ENCODE peak calls at places on chromosomes 7 and 10, in eight cellular contexts. One of them, this sample, is unnamed.

GRCh38 chr10:87505366-87506113 is 847 bp downstream of the MINPP1 start:
- DNase-seq in heart right ventricle: peak; percentile 34
- DNase-seq in cardiac fibroblast: peak; percentile 56
- DNase-seq in fibroblast of pulmonary artery: peak; percentile 60
- DNase-seq in mammary epithelial cell: peak; percentile 59
- DNase-seq in adrenal gland: peak; percentile 75
- DNase-seq in ascending aorta: no peak
- DNase-seq in cardiac muscle cell: peak; percentile 61
- DNase-seq in this sample: no peak

GRCh38 chr7:90923576-90923975 is 327.5 kb downstream of the CDK14 start:
- DNase-seq in ascending aorta: no peak
- DNase-seq in cardiac fibroblast: no peak
- DNase-seq in adrenal gland: no peak
- DNase-seq in fibroblast of pulmonary artery: no peak
- DNase-seq in mammary epithelial cell: no peak
- DNase-seq in cardiac muscle cell: no peak
- DNase-seq in heart right ventricle: no peak
- DNase-seq in this sample: no peak

GRCh38 chr7:7221602-7222038 is 39.3 kb downstream of the C1GALT1 start:
- DNase-seq in heart right ventricle: no peak
- DNase-seq in cardiac muscle cell: peak; percentile 83
- DNase-seq in ascending aorta: no peak
- DNase-seq in adrenal gland: no peak
- DNase-seq in mammary epithelial cell: peak; percentile 92
- DNase-seq in cardiac fibroblast: peak; percentile 68
- DNase-seq in fibroblast of pulmonary artery: peak; percentile 80
- DNase-seq in this sample: peak; percentile 49

GRCh38 chr7:25777969-25778767 is 373.8 kb upstream of the NFE2L3 start:
- DNase-seq in cardiac fibroblast: no peak
- DNase-seq in fibroblast of pulmonary artery: no peak
- DNase-seq in ascending aorta: no peak
- DNase-seq in cardiac muscle cell: no peak
- DNase-seq in mammary epithelial cell: no peak
- DNase-seq in heart right ventricle: no peak
- DNase-seq in adrenal gland: no peak
- DNase-seq in this sample: no peak

GRCh38 chr10:125700355-125700911 is 17.5 kb upstream of the TEX36 start:
- DNase-seq in mammary epithelial cell: no peak
- DNase-seq in cardiac fibroblast: peak; percentile 49
- DNase-seq in adrenal gland: no peak
- DNase-seq in cardiac muscle cell: peak; percentile 44
- DNase-seq in ascending aorta: no peak
- DNase-seq in heart right ventricle: no peak
- DNase-seq in fibroblast of pulmonary artery: peak; percentile 42
- DNase-seq in this sample: no peak

GRCh38 chr10:36621346-36621745 is 504.1 kb upstream of the ANKRD30A start:
- DNase-seq in cardiac fibroblast: peak; percentile 44
- DNase-seq in ascending aorta: no peak
- DNase-seq in fibroblast of pulmonary artery: peak; percentile 17
- DNase-seq in cardiac muscle cell: no peak
- DNase-seq in mammary epithelial cell: no peak
- DNase-seq in adrenal gland: no peak
- DNase-seq in heart right ventricle: no peak
- DNase-seq in this sample: no peak

GRCh38 chr7:54115028-54115763 is 427.0 kb upstream of the VSTM2A start:
- DNase-seq in cardiac fibroblast: no peak
- DNase-seq in ascending aorta: no peak
- DNase-seq in adrenal gland: no peak
- DNase-seq in cardiac muscle cell: no peak
- DNase-seq in heart right ventricle: no peak
- DNase-seq in fibroblast of pulmonary artery: no peak
- DNase-seq in mammary epithelial cell: no peak
- DNase-seq in this sample: no peak

GRCh38 chr7:36984710-36985308 is 260.5 kb upstream of the AOAH start:
- DNase-seq in fibroblast of pulmonary artery: no peak
- DNase-seq in heart right ventricle: no peak
- DNase-seq in cardiac muscle cell: no peak
- DNase-seq in ascending aorta: no peak
- DNase-seq in adrenal gland: no peak
- DNase-seq in cardiac fibroblast: no peak
- DNase-seq in mammary epithelial cell: no peak
- DNase-seq in this sample: no peak

GRCh38 chr7:36633377-36633776 is 90.9 kb downstream of the AOAH start:
- DNase-seq in adrenal gland: no peak
- DNase-seq in ascending aorta: no peak
- DNase-seq in cardiac fibroblast: no peak
- DNase-seq in heart right ventricle: no peak
- DNase-seq in fibroblast of pulmonary artery: no peak
- DNase-seq in mammary epithelial cell: no peak
- DNase-seq in cardiac muscle cell: no peak
- DNase-seq in this sample: no peak

GRCh38 chr10:83310688-83311087 is 828.6 kb upstream of the GHITM start:
- DNase-seq in cardiac fibroblast: no peak
- DNase-seq in heart right ventricle: no peak
- DNase-seq in fibroblast of pulmonary artery: no peak
- DNase-seq in adrenal gland: no peak
- DNase-seq in cardiac muscle cell: no peak
- DNase-seq in ascending aorta: no peak
- DNase-seq in mammary epithelial cell: no peak
- DNase-seq in this sample: no peak

GRCh38 chr7:27165655-27166474 is 528 bp upstream of the HOXA9 start:
- DNase-seq in cardiac fibroblast: no peak
- DNase-seq in cardiac muscle cell: no peak
- DNase-seq in fibroblast of pulmonary artery: no peak
- DNase-seq in ascending aorta: no peak
- DNase-seq in mammary epithelial cell: no peak
- DNase-seq in heart right ventricle: no peak
- DNase-seq in adrenal gland: no peak
- DNase-seq in this sample: peak; percentile 98

GRCh38 chr7:134892963-134893362 is 93.3 kb upstream of the AGBL3 start:
- DNase-seq in cardiac fibroblast: no peak
- DNase-seq in heart right ventricle: no peak
- DNase-seq in mammary epithelial cell: no peak
- DNase-seq in cardiac muscle cell: no peak
- DNase-seq in adrenal gland: no peak
- DNase-seq in ascending aorta: no peak
- DNase-seq in fibroblast of pulmonary artery: no peak
- DNase-seq in this sample: no peak

GRCh38 chr10:78150756-78151155 is 117.1 kb downstream of the RPS24 start:
- DNase-seq in cardiac fibroblast: no peak
- DNase-seq in mammary epithelial cell: no peak
- DNase-seq in adrenal gland: no peak
- DNase-seq in cardiac muscle cell: no peak
- DNase-seq in ascending aorta: no peak
- DNase-seq in heart right ventricle: no peak
- DNase-seq in fibroblast of pulmonary artery: no peak
- DNase-seq in this sample: no peak

GRCh38 chr7:106774768-106775551 is 90.1 kb upstream of the PIK3CG start:
- DNase-seq in cardiac fibroblast: peak; percentile 77
- DNase-seq in fibroblast of pulmonary artery: peak; percentile 61
- DNase-seq in cardiac muscle cell: peak; percentile 86
- DNase-seq in adrenal gland: no peak
- DNase-seq in ascending aorta: no peak
- DNase-seq in heart right ventricle: no peak
- DNase-seq in mammary epithelial cell: no peak
- DNase-seq in this sample: no peak

GRCh38 chr10:127832456-127832855 is 60.3 kb downstream of the CLRN3 start:
- DNase-seq in cardiac muscle cell: peak; percentile 21
- DNase-seq in heart right ventricle: no peak
- DNase-seq in fibroblast of pulmonary artery: peak; percentile 6
- DNase-seq in cardiac fibroblast: no peak
- DNase-seq in mammary epithelial cell: peak; percentile 7
- DNase-seq in adrenal gland: no peak
- DNase-seq in ascending aorta: no peak
- DNase-seq in this sample: no peak

GRCh38 chr7:129835436-129836020 is 117.2 kb downstream of the UBE2H start:
- DNase-seq in adrenal gland: no peak
- DNase-seq in heart right ventricle: no peak
- DNase-seq in cardiac muscle cell: no peak
- DNase-seq in fibroblast of pulmonary artery: no peak
- DNase-seq in cardiac fibroblast: no peak
- DNase-seq in ascending aorta: no peak
- DNase-seq in mammary epithelial cell: no peak
- DNase-seq in this sample: no peak

GRCh38 chr10:133277993-133278576 is 1.4 kb upstream of the ADAM8 start:
- DNase-seq in ascending aorta: no peak
- DNase-seq in mammary epithelial cell: no peak
- DNase-seq in adrenal gland: peak; percentile 78
- DNase-seq in cardiac muscle cell: no peak
- DNase-seq in cardiac fibroblast: no peak
- DNase-seq in heart right ventricle: no peak
- DNase-seq in fibroblast of pulmonary artery: no peak
- DNase-seq in this sample: no peak

GRCh38 chr7:141024668-141025067 is 9.9 kb upstream of the MRPS33 start:
- DNase-seq in mammary epithelial cell: no peak
- DNase-seq in cardiac fibroblast: no peak
- DNase-seq in fibroblast of pulmonary artery: no peak
- DNase-seq in ascending aorta: no peak
- DNase-seq in cardiac muscle cell: no peak
- DNase-seq in adrenal gland: no peak
- DNase-seq in heart right ventricle: no peak
- DNase-seq in this sample: no peak

GRCh38 chr7:13139436-13139835 is 452.0 kb downstream of the ARL4A start:
- DNase-seq in heart right ventricle: no peak
- DNase-seq in ascending aorta: no peak
- DNase-seq in fibroblast of pulmonary artery: no peak
- DNase-seq in adrenal gland: no peak
- DNase-seq in cardiac muscle cell: no peak
- DNase-seq in mammary epithelial cell: no peak
- DNase-seq in cardiac fibroblast: no peak
- DNase-seq in this sample: no peak

GRCh38 chr7:68888971-68889385 is 709.3 kb upstream of the AUTS2 start:
- DNase-seq in heart right ventricle: no peak
- DNase-seq in fibroblast of pulmonary artery: peak; percentile 3
- DNase-seq in adrenal gland: peak; percentile 62
- DNase-seq in ascending aorta: no peak
- DNase-seq in cardiac fibroblast: no peak
- DNase-seq in mammary epithelial cell: no peak
- DNase-seq in cardiac muscle cell: peak; percentile 40
- DNase-seq in this sample: no peak

DNA sequence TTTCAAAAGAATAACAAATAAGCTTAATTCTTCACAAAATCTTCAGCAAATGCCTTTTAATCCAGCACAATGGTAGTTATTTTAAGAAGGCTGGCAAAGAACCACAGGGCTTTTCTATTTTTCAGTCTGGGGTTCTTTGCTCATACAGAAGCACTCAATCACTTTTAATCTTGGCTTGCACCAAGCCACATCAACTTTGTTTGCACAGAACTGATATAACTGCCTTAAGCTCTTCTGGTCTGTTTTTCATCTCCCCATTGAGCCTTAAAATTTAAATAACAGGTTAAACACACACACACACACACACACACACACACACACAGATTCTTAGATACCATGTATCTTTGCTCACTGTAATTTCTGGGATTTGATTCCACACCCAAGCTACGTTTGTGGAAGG is 377.0 kb downstream of the GATA3 start:
- DNase-seq in adrenal gland: no peak
- DNase-seq in mammary epithelial cell: no peak
- DNase-seq in fibroblast of pulmonary artery: no peak
- DNase-seq in ascending aorta: no peak
- DNase-seq in cardiac fibroblast: no peak
- DNase-seq in heart right ventricle: no peak
- DNase-seq in cardiac muscle cell: no peak
- DNase-seq in this sample: no peak
- H3K4me3 ChIP-seq in adrenal gland: no peak overlapping the region
- H3K4me3 ChIP-seq in mammary epithelial cell: no peak overlapping the region
- H3K4me3 ChIP-seq in fibroblast of pulmonary artery: no peak overlapping the region
- H3K4me3 ChIP-seq in ascending aorta: no peak overlapping the region
- H3K4me3 ChIP-seq in cardiac fibroblast: no peak overlapping the region
- H3K4me3 ChIP-seq in heart right ventricle: no peak overlapping the region
- H3K4me3 ChIP-seq in cardiac muscle cell: no peak overlapping the region
- H3K4me3 ChIP-seq in this sample: no peak overlapping the region

DNA sequence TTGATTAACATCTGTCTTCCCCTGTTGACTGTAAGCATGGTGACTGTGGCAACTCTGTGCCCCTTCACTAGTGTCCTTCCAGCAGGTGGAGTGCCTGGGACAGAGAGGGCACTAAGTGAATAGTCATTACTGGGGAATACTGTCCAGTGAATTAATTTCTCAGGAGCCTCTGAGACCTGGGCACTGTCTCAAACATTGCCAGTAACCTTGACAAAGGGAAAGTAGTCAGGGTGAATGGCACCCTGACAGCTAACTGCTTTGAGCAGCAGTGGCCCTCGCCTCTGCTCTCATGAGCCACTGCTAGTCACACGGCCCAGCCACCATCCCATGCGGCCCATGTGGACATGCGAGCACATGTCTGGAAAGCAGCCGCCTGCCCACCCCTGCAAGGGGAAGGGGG is 13.1 kb upstream of the GRB10 start:
- DNase-seq in cardiac muscle cell: no peak
- DNase-seq in mammary epithelial cell: no peak
- DNase-seq in ascending aorta: no peak
- DNase-seq in adrenal gland: peak; percentile 59
- DNase-seq in cardiac fibroblast: no peak
- DNase-seq in heart right ventricle: no peak
- DNase-seq in fibroblast of pulmonary artery: no peak
- DNase-seq in this sample: no peak
- TF ChIP-seq CTCF in cardiac muscle cell: no peak
- TF ChIP-seq CTCF in mammary epithelial cell: peak; percentile 26
- TF ChIP-seq CTCF in ascending aorta: no peak
- TF ChIP-seq CTCF in adrenal gland: peak; percentile 29
- TF ChIP-seq CTCF in cardiac fibroblast: peak; percentile 16
- TF ChIP-seq CTCF in heart right ventricle: no peak
- TF ChIP-seq CTCF in fibroblast of pulmonary artery: peak; percentile 6
- TF ChIP-seq CTCF in this sample: no peak

GRCh38 chr7:2508327-2509231 is 11.0 kb upstream of the LFNG start:
- DNase-seq in mammary epithelial cell: peak; percentile 68
- DNase-seq in fibroblast of pulmonary artery: no peak
- DNase-seq in cardiac fibroblast: peak; percentile 64
- DNase-seq in adrenal gland: peak; percentile 75
- DNase-seq in heart right ventricle: peak; percentile 75
- DNase-seq in ascending aorta: no peak
- DNase-seq in cardiac muscle cell: no peak
- DNase-seq in this sample: peak; percentile 40
- H3K4me3 ChIP-seq in mammary epithelial cell: no peak overlapping the region
- H3K4me3 ChIP-seq in fibroblast of pulmonary artery: no peak overlapping the region
- H3K4me3 ChIP-seq in cardiac fibroblast: no peak overlapping the region
- H3K4me3 ChIP-seq in adrenal gland: no peak overlapping the region
- H3K4me3 ChIP-seq in heart right ventricle: peak overlapping the region; percentile 14
- H3K4me3 ChIP-seq in ascending aorta: no peak overlapping the region
- H3K4me3 ChIP-seq in cardiac muscle cell: no peak overlapping the region
- H3K4me3 ChIP-seq in this sample: no peak overlapping the region

GRCh38 chr10:66862687-66863290 is 63.0 kb upstream of the LRRTM3 start:
- DNase-seq in mammary epithelial cell: no peak
- DNase-seq in cardiac fibroblast: no peak
- DNase-seq in fibroblast of pulmonary artery: no peak
- DNase-seq in heart right ventricle: no peak
- DNase-seq in adrenal gland: no peak
- DNase-seq in ascending aorta: no peak
- DNase-seq in cardiac muscle cell: no peak
- DNase-seq in this sample: no peak

DNA sequence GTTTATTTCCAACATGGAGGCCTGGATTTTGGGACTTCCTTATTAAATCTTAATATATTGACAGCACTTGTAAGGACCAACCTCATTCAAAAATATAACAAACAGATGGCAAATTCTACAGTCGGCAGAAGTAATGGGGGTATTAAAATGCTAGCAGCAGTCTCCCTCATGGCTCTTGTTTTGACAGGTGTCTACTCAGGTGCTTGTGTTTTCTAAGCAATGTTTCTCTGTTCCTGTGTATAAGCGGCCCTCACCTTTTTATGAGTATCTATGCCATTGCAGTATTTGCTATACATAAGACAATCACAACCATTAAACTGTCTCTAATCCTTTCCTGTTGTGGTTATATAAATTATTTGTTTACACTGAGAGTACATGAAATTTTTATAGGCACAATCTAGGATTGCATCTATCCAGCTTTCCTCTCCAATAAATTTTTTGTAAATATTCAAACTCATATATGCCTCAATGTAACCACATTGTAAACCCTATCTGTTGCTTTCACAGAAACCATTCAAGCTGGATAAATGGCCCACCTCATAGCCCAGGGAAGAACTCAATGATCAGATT is 65.4 kb upstream of the LRRTM3 start:
- DNase-seq in fibroblast of pulmonary artery: no peak
- DNase-seq in cardiac fibroblast: no peak
- DNase-seq in ascending aorta: no peak
- DNase-seq in adrenal gland: no peak
- DNase-seq in cardiac muscle cell: no peak
- DNase-seq in mammary epithelial cell: no peak
- DNase-seq in heart right ventricle: no peak
- DNase-seq in this sample: no peak
- TF ChIP-seq CTCF in fibroblast of pulmonary artery: no peak
- TF ChIP-seq CTCF in cardiac fibroblast: no peak
- TF ChIP-seq CTCF in ascending aorta: no peak
- TF ChIP-seq CTCF in adrenal gland: no peak
- TF ChIP-seq CTCF in cardiac muscle cell: no peak
- TF ChIP-seq CTCF in mammary epithelial cell: no peak
- TF ChIP-seq CTCF in heart right ventricle: no peak
- TF ChIP-seq CTCF in this sample: no peak

This sample was measured in AG09309.